ENCODE peak calls at places on chromosomes 16 and 17, in seven cellular contexts. One of them, this sample, is unnamed.
A peak's percentile ranks its signal among the peaks of the same experiment; 100 is the strongest.

GRCh38 chr16:85546585-85547447 is 66.3 kb upstream of the GSE1 start:
- DNase-seq in GM23248: no peak
- DNase-seq in PC-9: no peak
- DNase-seq in NT2/D1: no peak
- DNase-seq in left ventricle myocardium inferior: no peak
- DNase-seq in AG04449: no peak
- DNase-seq in right cardiac atrium: no peak
- DNase-seq in this sample: no peak

GRCh38 chr16:70438325-70438982 is 446 bp downstream of the ST3GAL2 start:
- DNase-seq in right cardiac atrium: peak; percentile 52
- DNase-seq in GM23248: no peak
- DNase-seq in PC-9: no peak
- DNase-seq in NT2/D1: no peak
- DNase-seq in AG04449: no peak
- DNase-seq in left ventricle myocardium inferior: peak; percentile 32
- DNase-seq in this sample: no peak

GRCh38 chr17:37570527-37571093 is 38.6 kb downstream of the SYNRG start:
- DNase-seq in AG04449: no peak
- DNase-seq in right cardiac atrium: no peak
- DNase-seq in GM23248: peak; percentile 76
- DNase-seq in NT2/D1: peak; percentile 46
- DNase-seq in PC-9: peak; percentile 72
- DNase-seq in left ventricle myocardium inferior: peak; percentile 25
- DNase-seq in this sample: peak; percentile 61

GRCh38 chr16:67844441-67844840 is 2.3 kb upstream of the NUTF2 start:
- DNase-seq in NT2/D1: no peak
- DNase-seq in PC-9: no peak
- DNase-seq in AG04449: no peak
- DNase-seq in GM23248: peak; percentile 57
- DNase-seq in right cardiac atrium: no peak
- DNase-seq in left ventricle myocardium inferior: no peak
- DNase-seq in this sample: no peak

GRCh38 chr17:35684046-35684802 is 47.2 kb upstream of the RASL10B start:
- DNase-seq in right cardiac atrium: no peak
- DNase-seq in NT2/D1: peak; percentile 70
- DNase-seq in PC-9: no peak
- DNase-seq in AG04449: peak; percentile 41
- DNase-seq in GM23248: peak; percentile 62
- DNase-seq in left ventricle myocardium inferior: no peak
- DNase-seq in this sample: peak; percentile 45

GRCh38 chr16:20851601-20852000 is 45.3 kb downstream of the REXO5 start:
- DNase-seq in right cardiac atrium: peak; percentile 88
- DNase-seq in NT2/D1: no peak
- DNase-seq in AG04449: peak; percentile 81
- DNase-seq in GM23248: peak; percentile 96
- DNase-seq in PC-9: peak; percentile 73
- DNase-seq in left ventricle myocardium inferior: peak; percentile 78
- DNase-seq in this sample: peak; percentile 86

GRCh38 chr17:81599719-81600486 is 37.0 kb downstream of the NPLOC4 start:
- DNase-seq in GM23248: peak; percentile 88
- DNase-seq in left ventricle myocardium inferior: peak; percentile 58
- DNase-seq in right cardiac atrium: peak; percentile 32
- DNase-seq in PC-9: no peak
- DNase-seq in AG04449: no peak
- DNase-seq in NT2/D1: no peak
- DNase-seq in this sample: no peak

GRCh38 chr16:52435573-52435972 is 111.4 kb downstream of the TOX3 start:
- DNase-seq in AG04449: no peak
- DNase-seq in GM23248: no peak
- DNase-seq in right cardiac atrium: no peak
- DNase-seq in PC-9: no peak
- DNase-seq in NT2/D1: no peak
- DNase-seq in left ventricle myocardium inferior: no peak
- DNase-seq in this sample: no peak

GRCh38 chr16:10169031-10169430 is 13.2 kb downstream of the GRIN2A start:
- DNase-seq in left ventricle myocardium inferior: no peak
- DNase-seq in AG04449: no peak
- DNase-seq in right cardiac atrium: no peak
- DNase-seq in GM23248: no peak
- DNase-seq in PC-9: no peak
- DNase-seq in NT2/D1: no peak
- DNase-seq in this sample: no peak

GRCh38 chr17:4643676-4644075 is 2.2 kb upstream of the ALOX15 start:
- DNase-seq in AG04449: no peak
- DNase-seq in GM23248: no peak
- DNase-seq in right cardiac atrium: no peak
- DNase-seq in left ventricle myocardium inferior: no peak
- DNase-seq in NT2/D1: no peak
- DNase-seq in PC-9: no peak
- DNase-seq in this sample: no peak

GRCh38 chr17:51152766-51153209 is 571 bp upstream of the NME1 start:
- DNase-seq in GM23248: peak; percentile 62
- DNase-seq in AG04449: no peak
- DNase-seq in right cardiac atrium: no peak
- DNase-seq in NT2/D1: no peak
- DNase-seq in PC-9: no peak
- DNase-seq in left ventricle myocardium inferior: no peak
- DNase-seq in this sample: no peak

GRCh38 chr17:74547264-74547663 is 1.3 kb upstream of the CD300C start:
- DNase-seq in AG04449: no peak
- DNase-seq in PC-9: no peak
- DNase-seq in left ventricle myocardium inferior: no peak
- DNase-seq in GM23248: no peak
- DNase-seq in right cardiac atrium: no peak
- DNase-seq in NT2/D1: no peak
- DNase-seq in this sample: no peak

GRCh38 chr17:78325076-78325712 is 34.7 kb downstream of the SOCS3 start:
- DNase-seq in NT2/D1: no peak
- DNase-seq in GM23248: peak; percentile 91
- DNase-seq in left ventricle myocardium inferior: peak; percentile 70
- DNase-seq in PC-9: no peak
- DNase-seq in right cardiac atrium: peak; percentile 83
- DNase-seq in AG04449: no peak
- DNase-seq in this sample: no peak

GRCh38 chr16:85753559-85753958 is 2.7 kb upstream of the C16orf74 start:
- DNase-seq in NT2/D1: no peak
- DNase-seq in GM23248: no peak
- DNase-seq in PC-9: peak; percentile 25
- DNase-seq in left ventricle myocardium inferior: no peak
- DNase-seq in AG04449: no peak
- DNase-seq in right cardiac atrium: no peak
- DNase-seq in this sample: no peak

GRCh38 chr17:72111374-72111773 is 9.4 kb upstream of the SOX9 start:
- DNase-seq in PC-9: no peak
- DNase-seq in AG04449: no peak
- DNase-seq in NT2/D1: no peak
- DNase-seq in GM23248: no peak
- DNase-seq in left ventricle myocardium inferior: no peak
- DNase-seq in right cardiac atrium: no peak
- DNase-seq in this sample: no peak

GRCh38 chr17:36212958-36213357 is 2.1 kb downstream of the CCL4L2 start:
- DNase-seq in GM23248: no peak
- DNase-seq in left ventricle myocardium inferior: no peak
- DNase-seq in NT2/D1: no peak
- DNase-seq in right cardiac atrium: no peak
- DNase-seq in PC-9: no peak
- DNase-seq in AG04449: no peak
- DNase-seq in this sample: no peak

GRCh38 chr16:65201446-65202010 is 79.7 kb upstream of the CDH11 start:
- DNase-seq in NT2/D1: no peak
- DNase-seq in left ventricle myocardium inferior: no peak
- DNase-seq in right cardiac atrium: no peak
- DNase-seq in AG04449: no peak
- DNase-seq in GM23248: no peak
- DNase-seq in PC-9: no peak
- DNase-seq in this sample: no peak

GRCh38 chr16:62516001-62516400 is 479.8 kb upstream of the CDH8 start:
- DNase-seq in PC-9: no peak
- DNase-seq in NT2/D1: no peak
- DNase-seq in GM23248: no peak
- DNase-seq in left ventricle myocardium inferior: no peak
- DNase-seq in AG04449: no peak
- DNase-seq in right cardiac atrium: no peak
- DNase-seq in this sample: no peak

GRCh38 chr17:17666111-17666714 is 15.0 kb upstream of the RAI1 start:
- DNase-seq in GM23248: peak; percentile 87
- DNase-seq in right cardiac atrium: no peak
- DNase-seq in left ventricle myocardium inferior: no peak
- DNase-seq in AG04449: peak; percentile 29
- DNase-seq in PC-9: peak; percentile 64
- DNase-seq in NT2/D1: no peak
- DNase-seq in this sample: no peak

GRCh38 chr16:12612598-12613101 is 191.0 kb downstream of the CPPED1 start:
- DNase-seq in right cardiac atrium: no peak
- DNase-seq in GM23248: no peak
- DNase-seq in PC-9: peak; percentile 83
- DNase-seq in NT2/D1: no peak
- DNase-seq in AG04449: no peak
- DNase-seq in left ventricle myocardium inferior: no peak
- DNase-seq in this sample: no peak

GRCh38 chr16:61887903-61888302 is 148.3 kb downstream of the CDH8 start:
- DNase-seq in left ventricle myocardium inferior: peak; percentile 10
- DNase-seq in PC-9: no peak
- DNase-seq in GM23248: peak; percentile 63
- DNase-seq in AG04449: peak; percentile 63
- DNase-seq in NT2/D1: no peak
- DNase-seq in right cardiac atrium: peak; percentile 22
- DNase-seq in this sample: peak; percentile 7

GRCh38 chr16:88924834-88925539 is 52.0 kb downstream of the CBFA2T3 start:
- DNase-seq in GM23248: peak; percentile 97
- DNase-seq in AG04449: peak; percentile 42
- DNase-seq in left ventricle myocardium inferior: no peak
- DNase-seq in right cardiac atrium: peak; percentile 65
- DNase-seq in NT2/D1: peak; percentile 58
- DNase-seq in PC-9: peak; percentile 91
- DNase-seq in this sample: peak; percentile 5

GRCh38 chr16:75230471-75231110 is 11.8 kb downstream of the CTRB1 start:
- DNase-seq in AG04449: no peak
- DNase-seq in NT2/D1: no peak
- DNase-seq in PC-9: no peak
- DNase-seq in right cardiac atrium: no peak
- DNase-seq in left ventricle myocardium inferior: no peak
- DNase-seq in GM23248: no peak
- DNase-seq in this sample: no peak

DNA sequence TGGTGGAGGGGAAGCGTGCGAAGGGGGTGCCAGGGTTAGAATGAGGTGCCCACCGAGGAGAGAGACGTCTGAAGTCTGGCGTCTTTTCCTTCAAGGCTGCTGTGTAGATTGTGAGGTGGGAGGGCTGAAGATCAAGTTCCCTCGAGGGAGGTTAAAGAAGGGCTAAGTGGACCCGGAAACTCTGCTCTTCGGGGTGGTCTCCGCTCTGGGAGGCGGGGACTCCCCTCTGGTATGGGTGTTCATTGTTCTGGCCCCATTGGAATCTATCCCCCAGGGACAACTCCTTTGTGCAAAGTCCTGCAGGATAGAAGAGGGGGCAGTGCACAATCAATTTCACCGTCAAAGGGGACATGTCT is 627 bp upstream of the RAB34 start:
- DNase-seq in right cardiac atrium: no peak
- DNase-seq in NT2/D1: no peak
- DNase-seq in left ventricle myocardium inferior: no peak
- DNase-seq in AG04449: no peak
- DNase-seq in PC-9: no peak
- DNase-seq in GM23248: no peak
- DNase-seq in this sample: no peak
- H3K4me3 ChIP-seq in right cardiac atrium: no peak overlapping the region
- H3K4me3 ChIP-seq in NT2/D1: peak overlapping the region; percentile 52
- H3K4me3 ChIP-seq in left ventricle myocardium inferior: peak overlapping the region; percentile 82
- H3K4me3 ChIP-seq in AG04449: peak overlapping the region; percentile 88
- H3K4me3 ChIP-seq in PC-9: peak overlapping the region; percentile 87
- H3K4me3 ChIP-seq in GM23248: peak overlapping the region; percentile 83
- H3K4me3 ChIP-seq in this sample: peak overlapping the region; percentile 81

GRCh38 chr16:3188925-3189825 is 1.2 kb downstream of the OR1F1 start:
- DNase-seq in GM23248: peak; percentile 73
- DNase-seq in NT2/D1: no peak
- DNase-seq in AG04449: no peak
- DNase-seq in PC-9: peak; percentile 59
- DNase-seq in right cardiac atrium: no peak
- DNase-seq in left ventricle myocardium inferior: no peak
- DNase-seq in this sample: no peak
- H3K4me3 ChIP-seq in GM23248: peak overlapping the region; percentile 79
- H3K4me3 ChIP-seq in NT2/D1: peak overlapping the region; percentile 88
- H3K4me3 ChIP-seq in AG04449: peak overlapping the region; percentile 69
- H3K4me3 ChIP-seq in PC-9: peak overlapping the region; percentile 94
- H3K4me3 ChIP-seq in right cardiac atrium: no peak overlapping the region
- H3K4me3 ChIP-seq in left ventricle myocardium inferior: peak overlapping the region; percentile 46
- H3K4me3 ChIP-seq in this sample: peak overlapping the region; percentile 67

DNA sequence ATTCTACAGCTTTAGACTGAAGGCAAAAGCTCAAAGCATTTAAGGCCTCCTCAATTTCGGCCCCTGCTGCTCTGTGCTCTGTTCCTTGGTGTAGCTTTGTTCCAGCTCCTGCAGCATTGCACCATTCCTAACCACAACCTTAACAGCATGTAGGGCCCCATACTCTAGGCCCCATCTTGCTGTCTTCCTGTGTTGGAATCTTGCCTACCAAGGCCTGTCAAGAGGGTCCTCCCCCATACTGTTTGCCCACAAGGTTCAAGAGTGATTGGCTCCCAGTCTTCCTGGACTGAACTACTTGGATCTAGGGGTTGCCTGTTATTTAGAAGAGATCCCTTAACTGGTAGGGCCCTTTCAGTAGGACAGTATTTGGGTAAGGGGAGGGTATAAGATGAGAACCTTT is 26.8 kb downstream of the TRPV2 start:
- DNase-seq in left ventricle myocardium inferior: no peak
- DNase-seq in PC-9: no peak
- DNase-seq in AG04449: no peak
- DNase-seq in NT2/D1: no peak
- DNase-seq in GM23248: no peak
- DNase-seq in right cardiac atrium: no peak
- DNase-seq in this sample: no peak
- H3K4me3 ChIP-seq in left ventricle myocardium inferior: no peak overlapping the region
- H3K4me3 ChIP-seq in PC-9: peak overlapping the region; percentile 98
- H3K4me3 ChIP-seq in AG04449: no peak overlapping the region
- H3K4me3 ChIP-seq in NT2/D1: peak overlapping the region; percentile 91
- H3K4me3 ChIP-seq in GM23248: peak overlapping the region; percentile 99
- H3K4me3 ChIP-seq in right cardiac atrium: no peak overlapping the region
- H3K4me3 ChIP-seq in this sample: peak overlapping the region; percentile 92

GRCh38 chr17:83088451-83089321 is 9.3 kb downstream of the METRNL start:
- DNase-seq in left ventricle myocardium inferior: no peak
- DNase-seq in GM23248: no peak
- DNase-seq in right cardiac atrium: no peak
- DNase-seq in PC-9: peak; percentile 25
- DNase-seq in NT2/D1: no peak
- DNase-seq in AG04449: no peak
- DNase-seq in this sample: no peak
- H3K4me3 ChIP-seq in left ventricle myocardium inferior: no peak overlapping the region
- H3K4me3 ChIP-seq in GM23248: no peak overlapping the region
- H3K4me3 ChIP-seq in right cardiac atrium: no peak overlapping the region
- H3K4me3 ChIP-seq in PC-9: no peak overlapping the region
- H3K4me3 ChIP-seq in NT2/D1: no peak overlapping the region
- H3K4me3 ChIP-seq in AG04449: no peak overlapping the region
- H3K4me3 ChIP-seq in this sample: no peak overlapping the region

This sample was measured in retinal pigment epithelial cell.